ENCODE peak calls at places on chromosomes 4 and X, in eight cellular contexts. One of them, this sample, is unnamed.

GRCh38 chrX:65253817-65254216 is 277.6 kb upstream of the ZC4H2 start:
- DNase-seq in esophagus squamous epithelium: no peak
- DNase-seq in kidney: peak
- DNase-seq in heart right ventricle: no peak
- DNase-seq in HCT116: no peak
- DNase-seq in MM.1S: no peak
- DNase-seq in Karpas-422: no peak
- DNase-seq in GM12865: no peak
- DNase-seq in this sample: no peak

GRCh38 chr4:17448689-17449088 is 63.2 kb downstream of the QDPR start:
- DNase-seq in Karpas-422: no peak
- DNase-seq in MM.1S: peak
- DNase-seq in HCT116: no peak
- DNase-seq in kidney: no peak
- DNase-seq in GM12865: peak
- DNase-seq in esophagus squamous epithelium: no peak
- DNase-seq in heart right ventricle: no peak
- DNase-seq in this sample: no peak

GRCh38 chr4:78953231-78953630 is 14.0 kb upstream of the PAQR3 start:
- DNase-seq in heart right ventricle: no peak
- DNase-seq in HCT116: no peak
- DNase-seq in Karpas-422: no peak
- DNase-seq in kidney: no peak
- DNase-seq in MM.1S: no peak
- DNase-seq in esophagus squamous epithelium: no peak
- DNase-seq in GM12865: no peak
- DNase-seq in this sample: no peak

GRCh38 chrX:134206221-134206620 is 30.8 kb upstream of the CCDC160 start:
- DNase-seq in heart right ventricle: no peak
- DNase-seq in kidney: no peak
- DNase-seq in MM.1S: no peak
- DNase-seq in GM12865: no peak
- DNase-seq in HCT116: no peak
- DNase-seq in esophagus squamous epithelium: no peak
- DNase-seq in Karpas-422: no peak
- DNase-seq in this sample: no peak

GRCh38 chr4:95761441-95761840 is 78.5 kb upstream of the PDHA2 start:
- DNase-seq in esophagus squamous epithelium: no peak
- DNase-seq in HCT116: peak
- DNase-seq in GM12865: no peak
- DNase-seq in heart right ventricle: no peak
- DNase-seq in kidney: no peak
- DNase-seq in Karpas-422: no peak
- DNase-seq in MM.1S: no peak
- DNase-seq in this sample: no peak

GRCh38 chrX:24412637-24413363 is 52.3 kb upstream of the PDK3 start:
- DNase-seq in kidney: no peak
- DNase-seq in Karpas-422: no peak
- DNase-seq in heart right ventricle: no peak
- DNase-seq in HCT116: no peak
- DNase-seq in GM12865: peak
- DNase-seq in MM.1S: peak
- DNase-seq in esophagus squamous epithelium: no peak
- DNase-seq in this sample: no peak

GRCh38 chr4:137083571-137083970 is 448.7 kb downstream of the PCDH18 start:
- DNase-seq in heart right ventricle: no peak
- DNase-seq in kidney: no peak
- DNase-seq in Karpas-422: no peak
- DNase-seq in GM12865: no peak
- DNase-seq in esophagus squamous epithelium: no peak
- DNase-seq in MM.1S: no peak
- DNase-seq in HCT116: no peak
- DNase-seq in this sample: no peak

GRCh38 chr4:57100979-57101629 is 9.1 kb downstream of the IGFBP7 start:
- DNase-seq in kidney: no peak
- DNase-seq in Karpas-422: no peak
- DNase-seq in GM12865: no peak
- DNase-seq in MM.1S: no peak
- DNase-seq in HCT116: no peak
- DNase-seq in heart right ventricle: no peak
- DNase-seq in esophagus squamous epithelium: no peak
- DNase-seq in this sample: no peak

GRCh38 chr4:139453041-139453370 is 915 bp upstream of the RAB33B start:
- DNase-seq in Karpas-422: peak
- DNase-seq in HCT116: no peak
- DNase-seq in esophagus squamous epithelium: no peak
- DNase-seq in GM12865: peak
- DNase-seq in heart right ventricle: no peak
- DNase-seq in MM.1S: peak
- DNase-seq in kidney: no peak
- DNase-seq in this sample: peak

GRCh38 chrX:127877358-127877757 is 174.8 kb downstream of the ACTRT1 start:
- DNase-seq in MM.1S: no peak
- DNase-seq in heart right ventricle: no peak
- DNase-seq in kidney: no peak
- DNase-seq in GM12865: no peak
- DNase-seq in Karpas-422: no peak
- DNase-seq in esophagus squamous epithelium: no peak
- DNase-seq in HCT116: no peak
- DNase-seq in this sample: no peak

GRCh38 chr4:124943938-124944337 is 231.4 kb upstream of the ANKRD50 start:
- DNase-seq in kidney: no peak
- DNase-seq in Karpas-422: no peak
- DNase-seq in esophagus squamous epithelium: no peak
- DNase-seq in HCT116: peak
- DNase-seq in MM.1S: no peak
- DNase-seq in heart right ventricle: no peak
- DNase-seq in GM12865: no peak
- DNase-seq in this sample: peak

GRCh38 chr4:86306816-86307215 is 53.0 kb downstream of the MAPK10 start:
- DNase-seq in HCT116: no peak
- DNase-seq in heart right ventricle: no peak
- DNase-seq in kidney: no peak
- DNase-seq in GM12865: no peak
- DNase-seq in Karpas-422: peak
- DNase-seq in esophagus squamous epithelium: no peak
- DNase-seq in MM.1S: no peak
- DNase-seq in this sample: no peak

GRCh38 chr4:68466185-68466584 is 18.9 kb downstream of the TMPRSS11E start:
- DNase-seq in GM12865: no peak
- DNase-seq in kidney: no peak
- DNase-seq in esophagus squamous epithelium: no peak
- DNase-seq in Karpas-422: no peak
- DNase-seq in HCT116: peak
- DNase-seq in heart right ventricle: no peak
- DNase-seq in MM.1S: no peak
- DNase-seq in this sample: no peak

DNA sequence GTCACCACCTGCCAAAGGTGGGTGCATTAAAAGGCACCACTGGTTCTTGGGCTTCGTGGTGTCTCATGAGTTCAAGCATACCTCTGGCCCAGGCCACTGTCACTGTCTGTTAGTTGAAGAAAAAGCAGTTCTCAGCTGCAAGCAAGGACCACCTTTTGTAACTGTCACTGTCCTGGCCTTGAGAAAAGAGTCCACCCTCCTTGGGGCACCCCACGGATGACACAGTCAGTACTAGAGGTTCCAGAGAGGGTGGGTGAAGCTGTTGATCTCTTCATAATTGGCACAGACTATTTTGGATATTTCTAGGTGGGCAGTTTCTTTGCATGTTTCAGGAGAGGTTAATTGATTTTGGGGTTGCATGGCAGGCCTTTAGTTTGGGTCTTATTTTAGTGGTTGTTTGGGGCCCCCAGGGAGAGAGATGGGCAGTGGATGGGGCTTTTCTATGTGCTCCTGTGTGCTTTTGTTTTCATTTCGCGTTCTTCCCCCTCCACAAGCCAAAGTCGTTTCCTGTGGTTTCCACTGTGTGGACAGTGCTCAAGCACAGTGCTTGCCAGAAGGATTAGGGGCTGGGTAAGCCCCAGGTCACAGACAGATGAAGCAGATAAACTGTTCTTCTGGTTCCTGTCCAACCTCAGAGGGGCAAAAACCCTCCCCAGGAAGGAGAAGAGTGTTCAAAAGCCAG is 156.2 kb upstream of the PPP1R2C start:
- DNase-seq in MM.1S: peak
- DNase-seq in heart right ventricle: no peak
- DNase-seq in GM12865: peak
- DNase-seq in Karpas-422: no peak
- DNase-seq in HCT116: no peak
- DNase-seq in esophagus squamous epithelium: no peak
- DNase-seq in kidney: no peak
- DNase-seq in this sample: peak
- H3K4me3 ChIP-seq in MM.1S: no peak
- H3K4me3 ChIP-seq in heart right ventricle: no peak
- H3K4me3 ChIP-seq in GM12865: no peak
- H3K4me3 ChIP-seq in Karpas-422: no peak
- H3K4me3 ChIP-seq in HCT116: no peak
- H3K4me3 ChIP-seq in esophagus squamous epithelium: no peak
- H3K4me3 ChIP-seq in kidney: no peak
- H3K4me3 ChIP-seq in this sample: no peak

GRCh38 chrX:52261125-52261462 is 76.4 kb downstream of the MAGED4 start:
- DNase-seq in GM12865: no peak
- DNase-seq in heart right ventricle: no peak
- DNase-seq in HCT116: no peak
- DNase-seq in Karpas-422: no peak
- DNase-seq in MM.1S: no peak
- DNase-seq in esophagus squamous epithelium: no peak
- DNase-seq in kidney: no peak
- DNase-seq in this sample: no peak
- H3K4me3 ChIP-seq in GM12865: peak
- H3K4me3 ChIP-seq in heart right ventricle: peak
- H3K4me3 ChIP-seq in HCT116: peak
- H3K4me3 ChIP-seq in Karpas-422: peak
- H3K4me3 ChIP-seq in MM.1S: peak
- H3K4me3 ChIP-seq in esophagus squamous epithelium: peak
- H3K4me3 ChIP-seq in kidney: no peak
- H3K4me3 ChIP-seq in this sample: no peak

DNA sequence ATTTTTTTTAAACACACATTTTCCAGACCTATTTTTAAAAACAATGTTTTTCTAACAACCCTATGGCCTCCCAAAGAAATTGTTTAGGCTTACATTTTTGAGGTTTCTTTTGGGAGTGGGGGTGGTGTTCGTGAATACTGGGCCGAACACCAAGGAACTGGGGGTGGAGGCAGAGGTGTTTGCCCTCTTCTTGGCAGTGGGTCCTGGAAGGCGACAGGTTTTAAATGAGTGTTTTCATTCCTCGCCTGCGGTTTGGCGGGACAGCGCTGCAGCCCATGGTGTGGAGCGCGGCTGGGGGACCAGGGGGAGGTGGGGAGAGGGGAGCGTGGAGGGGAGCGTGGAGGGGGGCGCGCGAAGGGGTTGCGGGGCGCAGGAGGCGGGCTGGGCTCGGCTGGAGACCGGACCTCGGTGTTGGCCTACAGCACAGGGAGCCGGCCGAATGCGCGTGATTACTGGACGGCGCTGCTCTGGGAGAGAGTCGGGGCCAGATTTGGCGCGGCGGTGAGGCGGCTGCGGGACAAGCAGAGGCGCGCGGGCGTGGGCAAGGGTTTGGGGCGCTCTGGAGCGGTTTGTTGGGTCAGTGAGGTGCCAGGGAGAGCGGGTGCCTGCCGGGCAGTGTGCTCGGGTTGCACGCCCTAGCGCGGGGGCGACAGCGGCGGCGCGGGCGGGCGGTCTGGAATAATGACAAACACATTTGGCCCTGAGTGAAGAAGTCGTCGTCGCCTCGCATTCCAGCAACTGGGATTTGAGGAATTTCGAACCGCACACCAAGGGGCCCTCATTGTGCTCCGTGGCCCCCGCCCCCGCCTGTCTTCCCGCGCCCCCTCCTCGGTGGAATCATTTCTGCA is 762 bp downstream of the PDGFRA start:
- DNase-seq in GM12865: no peak
- DNase-seq in Karpas-422: no peak
- DNase-seq in kidney: peak
- DNase-seq in MM.1S: no peak
- DNase-seq in HCT116: no peak
- DNase-seq in esophagus squamous epithelium: no peak
- DNase-seq in heart right ventricle: peak
- DNase-seq in this sample: no peak
- H3K4me3 ChIP-seq in GM12865: no peak
- H3K4me3 ChIP-seq in Karpas-422: no peak
- H3K4me3 ChIP-seq in kidney: peak
- H3K4me3 ChIP-seq in MM.1S: no peak
- H3K4me3 ChIP-seq in HCT116: no peak
- H3K4me3 ChIP-seq in esophagus squamous epithelium: peak
- H3K4me3 ChIP-seq in heart right ventricle: peak
- H3K4me3 ChIP-seq in this sample: no peak

GRCh38 chrX:109847257-109848187 is 114.5 kb upstream of the ACSL4 start:
- DNase-seq in HCT116: no peak
- DNase-seq in Karpas-422: no peak
- DNase-seq in heart right ventricle: no peak
- DNase-seq in kidney: no peak
- DNase-seq in GM12865: no peak
- DNase-seq in MM.1S: no peak
- DNase-seq in esophagus squamous epithelium: no peak
- DNase-seq in this sample: no peak

GRCh38 chrX:109843963-109844751 is 111.1 kb upstream of the ACSL4 start:
- DNase-seq in kidney: no peak
- DNase-seq in MM.1S: no peak
- DNase-seq in GM12865: peak
- DNase-seq in heart right ventricle: no peak
- DNase-seq in esophagus squamous epithelium: no peak
- DNase-seq in Karpas-422: no peak
- DNase-seq in HCT116: no peak
- DNase-seq in this sample: no peak

GRCh38 chrX:109854096-109854495 is 121.0 kb upstream of the ACSL4 start:
- DNase-seq in esophagus squamous epithelium: no peak
- DNase-seq in HCT116: no peak
- DNase-seq in Karpas-422: no peak
- DNase-seq in GM12865: no peak
- DNase-seq in kidney: no peak
- DNase-seq in MM.1S: no peak
- DNase-seq in heart right ventricle: no peak
- DNase-seq in this sample: no peak

GRCh38 chrX:109845996-109846395 is 112.9 kb upstream of the ACSL4 start:
- DNase-seq in HCT116: no peak
- DNase-seq in heart right ventricle: no peak
- DNase-seq in esophagus squamous epithelium: no peak
- DNase-seq in GM12865: no peak
- DNase-seq in MM.1S: no peak
- DNase-seq in kidney: no peak
- DNase-seq in Karpas-422: no peak
- DNase-seq in this sample: no peak

DNA sequence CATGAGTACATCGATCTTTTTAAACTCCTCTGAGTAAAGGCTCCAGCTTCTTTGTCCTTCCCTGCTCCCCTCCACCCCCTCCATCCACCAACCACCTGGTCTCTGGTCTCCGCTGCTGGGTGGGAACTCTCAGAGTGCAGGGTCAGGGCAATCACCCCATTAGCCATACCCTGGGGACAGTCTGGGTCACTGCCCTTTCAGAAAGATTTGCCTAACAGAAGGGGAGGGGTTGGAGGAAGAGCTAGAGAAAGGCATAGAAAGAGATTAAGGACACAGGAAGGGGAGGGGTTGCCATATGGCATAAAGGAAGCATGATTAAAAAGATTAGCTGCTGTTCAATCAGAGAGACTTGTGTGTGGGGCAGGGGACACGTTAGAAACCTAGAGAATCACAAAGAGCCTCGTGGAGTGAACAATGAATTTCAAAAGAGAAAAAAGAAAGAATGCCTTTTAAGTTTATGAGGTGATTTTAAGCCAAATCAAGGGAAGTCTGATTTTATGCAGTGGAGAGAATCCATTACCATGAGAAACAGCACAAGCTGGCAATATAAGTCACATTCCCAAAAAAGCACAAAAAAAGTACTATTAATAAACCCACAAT is 115.5 kb upstream of the ACSL4 start:
- DNase-seq in esophagus squamous epithelium: no peak
- DNase-seq in GM12865: no peak
- DNase-seq in Karpas-422: peak
- DNase-seq in kidney: no peak
- DNase-seq in heart right ventricle: no peak
- DNase-seq in HCT116: no peak
- DNase-seq in MM.1S: no peak
- DNase-seq in this sample: no peak
- H3K4me3 ChIP-seq in esophagus squamous epithelium: no peak
- H3K4me3 ChIP-seq in GM12865: no peak
- H3K4me3 ChIP-seq in Karpas-422: peak
- H3K4me3 ChIP-seq in kidney: no peak
- H3K4me3 ChIP-seq in heart right ventricle: no peak
- H3K4me3 ChIP-seq in HCT116: no peak
- H3K4me3 ChIP-seq in MM.1S: no peak
- H3K4me3 ChIP-seq in this sample: no peak